ENCODE peak calls at places on chromosomes 4 and X, in ten cellular contexts. X is CD8-positive, alpha-beta memory T cell; G is cardiac muscle cell; Y is fibroblast of the aortic adventitia; Z is tibial artery; A is AG09309; F is psoas muscle; Q is astrocyte; H is Peyer's patch; I is A549. C is an unnamed sample.

GRCh38 chrX:97398030-97398551 is 514.4 kb downstream of the RPA4 start:
- DNase-seq in X (no peak), G (no peak), Y (no peak), Z (no peak), A (no peak), F (no peak), Q (peak), H (no peak), I (no peak), C (peak)

GRCh38 chr4:6855692-6856297 is 53.8 kb upstream of the TBC1D14 start:
- DNase-seq in X (no peak), G (peak), Y (peak), Z (no peak), A (peak), F (no peak), Q (peak), H (no peak), I (peak), C (peak)

GRCh38 chrX:112877771-112878173 is 37.1 kb upstream of the AMOT start:
- DNase-seq in X (no peak), G (no peak), Y (no peak), Z (no peak), A (no peak), F (no peak), Q (no peak), H (no peak), I (no peak), C (no peak)

GRCh38 chr4:87461281-87461700 is 38.9 kb downstream of the NUDT9 start:
- DNase-seq in X (no peak), G (no peak), Y (peak), Z (no peak), A (no peak), F (no peak), Q (peak), H (no peak), I (peak), C (no peak)

GRCh38 chr4:130359537-130359936 is 1263.6 kb downstream of the C4orf33 start:
- DNase-seq in X (no peak), G (no peak), Y (peak), Z (no peak), A (no peak), F (no peak), Q (peak), H (no peak), I (peak), C (no peak)

GRCh38 chrX:139086243-139086642 is 374.7 kb upstream of the FGF13 start:
- DNase-seq in X (no peak), G (no peak), Y (no peak), Z (no peak), A (no peak), F (no peak), Q (no peak), H (no peak), I (no peak), C (no peak)

GRCh38 chr4:72107456-72107855 is 75.7 kb downstream of the NPFFR2 start:
- DNase-seq in X (no peak), G (no peak), Y (no peak), Z (no peak), A (no peak), F (no peak), Q (no peak), H (no peak), I (no peak), C (no peak)

GRCh38 chr4:3791910-3792542 is 25.8 kb downstream of the ADRA2C start:
- DNase-seq in X (no peak), G (peak), Y (peak), Z (no peak), A (no peak), F (peak), Q (peak), H (no peak), I (peak), C (no peak)

GRCh38 chr4:80475236-80475635 is 139.7 kb downstream of the CFAP299 start:
- DNase-seq in X (no peak), G (no peak), Y (no peak), Z (no peak), A (no peak), F (no peak), Q (no peak), H (no peak), I (no peak), C (no peak)

GRCh38 chr4:167290684-167291083 is 56.4 kb upstream of the SPOCK3 start:
- DNase-seq in X (no peak), G (peak), Y (peak), Z (no peak), A (no peak), F (no peak), Q (peak), H (no peak), I (peak), C (no peak)
- H3K4me3 ChIP-seq in X (no peak), G (no peak), Y (no peak), Z (no peak), A (no peak), F (no peak), Q (no peak), H (no peak), I (no peak), C (no peak)

GRCh38 chr4:75895744-75896314 is 6.4 kb downstream of the PPEF2 start:
- DNase-seq in X (peak), G (peak), Y (peak), Z (no peak), A (no peak), F (no peak), Q (no peak), H (no peak), I (peak), C (peak)
- H3K4me3 ChIP-seq in X (no peak), G (no peak), Y (no peak), Z (no peak), A (no peak), F (no peak), Q (no peak), H (no peak), I (no peak), C (no peak)

GRCh38 chr4:148747721-148748268 is 305.6 kb upstream of the NR3C2 start:
- DNase-seq in X (no peak), G (no peak), Y (no peak), Z (no peak), A (no peak), F (no peak), Q (no peak), H (no peak), I (no peak), C (no peak)
- H3K4me3 ChIP-seq in X (no peak), G (no peak), Y (no peak), Z (no peak), A (no peak), F (no peak), Q (no peak), H (no peak), I (no peak), C (no peak)

DNA sequence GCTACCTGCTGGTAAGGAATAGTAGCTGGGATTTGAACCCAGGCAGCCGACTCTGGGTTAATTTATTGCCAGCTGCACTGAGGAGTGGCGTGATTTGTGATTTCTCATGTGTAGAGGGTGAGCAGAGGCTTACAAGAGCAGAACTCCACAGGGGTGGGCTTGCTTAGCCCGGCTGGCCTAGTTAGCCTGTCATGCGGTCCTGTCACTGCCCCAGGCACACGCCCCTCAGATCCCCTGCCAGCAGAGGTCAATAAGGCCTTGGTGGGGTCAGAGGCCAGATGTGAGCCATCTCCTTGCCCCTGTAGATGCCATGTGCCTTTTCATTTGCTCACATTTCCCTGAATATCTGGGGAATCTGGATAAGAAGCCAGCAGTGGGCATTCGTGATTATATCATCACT is 13.4 kb downstream of the NSDHL start:
- DNase-seq in X (no peak), G (no peak), Y (no peak), Z (no peak), A (no peak), F (no peak), Q (no peak), H (no peak), I (no peak), C (no peak)
- H3K4me3 ChIP-seq in X (no peak), G (no peak), Y (no peak), Z (no peak), A (no peak), F (no peak), Q (no peak), H (no peak), I (no peak), C (no peak)

GRCh38 chr4:103996059-103996458 is 276.3 kb upstream of the TACR3 start:
- DNase-seq in X (no peak), G (no peak), Y (no peak), Z (no peak), A (no peak), F (no peak), Q (peak), H (no peak), I (peak), C (no peak)
- H3K4me3 ChIP-seq in X (no peak), G (no peak), Y (no peak), Z (no peak), A (no peak), F (no peak), Q (peak), H (no peak), I (no peak), C (no peak)

DNA sequence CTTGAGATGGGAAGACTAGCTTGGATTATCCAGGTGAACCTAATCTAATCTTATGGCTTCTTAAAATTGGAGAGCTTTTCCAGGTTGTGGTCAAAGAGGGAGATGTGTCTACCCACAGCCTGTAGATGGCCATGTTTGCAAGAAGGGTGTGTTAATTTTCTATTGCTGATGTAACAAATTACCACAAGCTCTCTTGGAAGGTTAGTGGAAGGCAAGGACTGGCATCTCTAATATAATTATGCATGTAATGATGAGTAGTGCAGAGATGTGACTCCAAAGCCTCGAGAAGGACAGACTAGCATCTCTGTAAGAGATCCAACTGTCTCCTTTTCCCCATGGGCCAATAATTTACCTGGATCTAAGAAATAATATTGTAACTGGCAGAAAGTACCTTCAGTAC is 3.2 kb upstream of the ADH1B start:
- DNase-seq in X (no peak), G (no peak), Y (peak), Z (no peak), A (no peak), F (no peak), Q (no peak), H (no peak), I (no peak), C (no peak)
- H3K4me3 ChIP-seq in X (no peak), G (no peak), Y (no peak), Z (no peak), A (no peak), F (no peak), Q (no peak), H (no peak), I (no peak), C (no peak)

DNA sequence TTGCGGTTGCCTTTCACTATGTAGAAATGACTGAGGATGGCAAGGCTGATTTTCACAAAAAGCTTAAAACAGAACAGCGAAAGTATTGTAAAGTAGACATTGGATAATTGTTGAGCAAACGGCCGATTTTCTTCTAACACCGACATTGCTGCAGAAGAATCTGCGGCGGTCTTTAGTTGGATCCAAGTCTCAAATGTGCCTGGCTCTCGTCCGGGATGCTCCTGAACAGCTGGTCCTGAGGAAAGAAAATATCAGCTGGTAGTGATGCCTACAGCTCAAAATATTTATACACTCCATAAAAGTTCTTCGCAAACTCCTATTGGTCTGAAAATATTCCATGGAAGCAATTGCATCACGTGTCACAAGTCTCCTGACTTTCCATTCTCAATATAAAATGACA is at the start of gene ASB5:
- DNase-seq in X (no peak), G (no peak), Y (no peak), Z (no peak), A (no peak), F (peak), Q (no peak), H (no peak), I (no peak), C (no peak)
- H3K4me3 ChIP-seq in X (no peak), G (no peak), Y (no peak), Z (no peak), A (no peak), F (peak), Q (no peak), H (no peak), I (no peak), C (no peak)

DNA sequence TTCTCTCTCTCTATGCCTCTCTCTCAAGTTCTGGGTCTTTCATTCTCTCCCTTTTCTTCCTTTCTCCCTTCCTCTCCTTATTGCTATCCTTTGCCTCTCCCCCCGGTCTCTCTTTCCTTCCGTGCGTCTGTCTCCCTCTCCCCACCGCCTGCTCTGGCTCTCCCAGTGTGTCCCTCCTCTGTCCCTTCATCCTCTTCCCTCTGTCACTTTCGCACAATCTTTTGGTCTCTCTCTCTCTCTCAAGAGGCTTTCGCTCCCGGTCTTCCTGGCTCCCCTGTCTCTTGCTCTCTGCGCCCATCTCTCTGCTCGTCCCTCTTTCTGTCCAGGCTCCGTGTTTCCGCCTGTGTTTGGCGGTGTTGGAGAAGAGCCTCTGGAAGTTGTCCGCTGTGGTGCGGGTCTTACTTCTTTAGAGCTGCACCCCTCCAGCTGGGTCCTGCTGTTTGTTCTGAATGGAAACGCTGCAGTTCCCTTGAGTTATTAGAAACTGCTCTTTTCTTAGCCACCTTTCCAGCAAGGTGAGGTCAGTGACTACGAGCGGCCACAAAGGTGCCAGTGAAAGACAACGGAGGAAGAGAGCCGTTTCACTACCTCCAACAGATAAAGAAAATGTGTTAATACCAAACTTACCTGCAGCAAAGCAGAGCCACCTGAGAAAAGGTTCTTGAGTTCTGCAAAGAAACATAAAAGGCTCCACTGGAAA is 1.1 kb downstream of the BMPR1B start:
- DNase-seq in X (no peak), G (peak), Y (no peak), Z (no peak), A (no peak), F (no peak), Q (peak), H (no peak), I (peak), C (no peak)
- H3K4me3 ChIP-seq in X (no peak), G (peak), Y (peak), Z (peak), A (peak), F (peak), Q (peak), H (peak), I (peak), C (no peak)

C was measured in CD4-positive, CD25-positive, alpha-beta regulatory T cell.